ENCODE peak calls at places on chromosome 12, in six cellular contexts. T is sigmoid colon, V is epithelial cell of esophagus, M is fibroblast of lung, G is Peyer's patch, C is BJ. K is an unnamed sample.

GRCh38 chr12:111440152-111440551 is 34.4 kb downstream of the SH2B3 start:
- DNase-seq in T (peak), V (no peak), M (no peak), G (no peak), C (no peak), K (no peak)

GRCh38 chr12:131826064-131826928 is 1.9 kb upstream of the MMP17 start:
- DNase-seq in T (no peak), V (no peak), M (no peak), G (no peak), C (no peak), K (no peak)

GRCh38 chr12:94186461-94187237 is 38.3 kb downstream of the PLXNC1 start:
- DNase-seq in T (peak), V (no peak), M (peak), G (no peak), C (no peak), K (peak)

GRCh38 chr12:132185698-132186097 is 41.4 kb downstream of the NOC4L start:
- DNase-seq in T (no peak), V (no peak), M (no peak), G (no peak), C (no peak), K (no peak)

GRCh38 chr12:28248555-28249127 is 58.4 kb downstream of the CCDC91 start:
- DNase-seq in T (no peak), V (no peak), M (no peak), G (no peak), C (no peak), K (no peak)

GRCh38 chr12:68406134-68406576 is 74.0 kb upstream of the MDM1 start:
- DNase-seq in T (peak), V (peak), M (peak), G (peak), C (peak), K (no peak)

GRCh38 chr12:48197967-48198618 is 5.0 kb downstream of the OR10AD1 start:
- DNase-seq in T (peak), V (peak), M (peak), G (peak), C (peak), K (peak)

GRCh38 chr12:101773560-101774206 is 34.4 kb upstream of the SYCP3 start:
- DNase-seq in T (peak), V (peak), M (peak), G (no peak), C (peak), K (peak)

GRCh38 chr12:7143564-7143963 is 13.4 kb downstream of the CLSTN3 start:
- DNase-seq in T (no peak), V (no peak), M (no peak), G (no peak), C (no peak), K (no peak)

GRCh38 chr12:89384050-89384749 is 31.9 kb upstream of the DUSP6 start:
- DNase-seq in T (peak), V (peak), M (peak), G (no peak), C (peak), K (peak)

GRCh38 chr12:120286768-120287490 is 4.8 kb downstream of the RNU4-2 start:
- DNase-seq in T (no peak), V (peak), M (no peak), G (no peak), C (no peak), K (no peak)

GRCh38 chr12:93300611-93301021 is 77.1 kb upstream of the NUDT4 start:
- DNase-seq in T (no peak), V (no peak), M (no peak), G (no peak), C (no peak), K (no peak)

GRCh38 chr12:110514363-110514762 is 12.2 kb downstream of the RAD9B start:
- DNase-seq in T (no peak), V (no peak), M (no peak), G (no peak), C (no peak), K (no peak)

GRCh38 chr12:112167031-112167461 is 41.7 kb downstream of the TRAFD1 start:
- DNase-seq in T (peak), V (no peak), M (no peak), G (no peak), C (no peak), K (no peak)

GRCh38 chr12:53591301-53592206 is 34.6 kb downstream of the ATF7 start:
- DNase-seq in T (no peak), V (no peak), M (no peak), G (no peak), C (no peak), K (no peak)

GRCh38 chr12:100840748-100841147 is 46.2 kb downstream of the ANO4 start:
- DNase-seq in T (no peak), V (no peak), M (no peak), G (no peak), C (no peak), K (no peak)

GRCh38 chr12:92149563-92149962 is 3.9 kb upstream of the BTG1 start:
- DNase-seq in T (no peak), V (no peak), M (no peak), G (no peak), C (no peak), K (no peak)

GRCh38 chr12:90333939-90334338 is 621.0 kb downstream of the CCER1 start:
- DNase-seq in T (no peak), V (peak), M (peak), G (no peak), C (no peak), K (no peak)

GRCh38 chr12:1339608-1340319 is 254.6 kb downstream of the FBXL14 start:
- DNase-seq in T (no peak), V (no peak), M (no peak), G (no peak), C (no peak), K (no peak)

GRCh38 chr12:12922191-12922616 is 29.8 kb downstream of the GPRC5D start:
- DNase-seq in T (no peak), V (peak), M (peak), G (no peak), C (no peak), K (no peak)

GRCh38 chr12:12720637-12721250 is 3.6 kb downstream of the CDKN1B start:
- DNase-seq in T (no peak), V (no peak), M (no peak), G (no peak), C (no peak), K (no peak)

GRCh38 chr12:101485015-101485414 is 9.9 kb downstream of the SPIC start:
- DNase-seq in T (no peak), V (no peak), M (peak), G (no peak), C (no peak), K (no peak)

GRCh38 chr12:25459541-25459951 is 93.5 kb downstream of the LMNTD1 start:
- DNase-seq in T (no peak), V (no peak), M (no peak), G (no peak), C (no peak), K (no peak)

GRCh38 chr12:97568336-97569180 is 106.0 kb downstream of the RMST start:
- DNase-seq in T (no peak), V (peak), M (no peak), G (no peak), C (no peak), K (no peak)

GRCh38 chr12:76876696-76877229 is 2.1 kb downstream of the CSRP2 start:
- DNase-seq in T (no peak), V (peak), M (no peak), G (no peak), C (no peak), K (no peak)

GRCh38 chr12:3271639-3272038 is 194.5 kb downstream of the TSPAN9 start:
- DNase-seq in T (no peak), V (no peak), M (no peak), G (no peak), C (no peak), K (no peak)

GRCh38 chr12:43402431-43402830 is 149.6 kb downstream of the ADAMTS20 start:
- DNase-seq in T (no peak), V (no peak), M (no peak), G (no peak), C (no peak), K (no peak)

GRCh38 chr12:4148418-4149056 is 125.0 kb upstream of the CCND2 start:
- DNase-seq in T (peak), V (peak), M (no peak), G (peak), C (no peak), K (no peak)

GRCh38 chr12:7588703-7589329 is 76.9 kb downstream of the APOBEC1 start:
- DNase-seq in T (no peak), V (peak), M (peak), G (no peak), C (no peak), K (no peak)

GRCh38 chr12:112182499-112182898 is 57.1 kb downstream of the TRAFD1 start:
- DNase-seq in T (peak), V (no peak), M (peak), G (no peak), C (no peak), K (no peak)

GRCh38 chr12:132324173-132324572 is 5.2 kb downstream of the GALNT9 start:
- DNase-seq in T (no peak), V (no peak), M (no peak), G (no peak), C (no peak), K (no peak)

GRCh38 chr12:108657130-108657745 is 23.5 kb upstream of the SELPLG start:
- DNase-seq in T (no peak), V (no peak), M (no peak), G (no peak), C (no peak), K (no peak)

GRCh38 chr12:121804417-121805111 is 755 bp downstream of the SETD1B start:
- DNase-seq in T (peak), V (peak), M (no peak), G (peak), C (no peak), K (peak)
- TF ChIP-seq CTCF in T (no peak), V (no peak), M (no peak), G (no peak), C (no peak), K (no peak)

GRCh38 chr12:70306676-70307075 is 59.4 kb upstream of the KCNMB4 start:
- DNase-seq in T (no peak), V (no peak), M (no peak), G (no peak), C (no peak), K (no peak)
- TF ChIP-seq CTCF in T (no peak), V (no peak), M (no peak), G (no peak), C (no peak), K (no peak)

GRCh38 chr12:64696065-64696741 is 63.0 kb downstream of the GNS start:
- DNase-seq in T (no peak), V (peak), M (peak), G (no peak), C (no peak), K (no peak)
- TF ChIP-seq CTCF in T (peak), V (peak), M (peak), G (peak), C (peak), K (peak)

DNA sequence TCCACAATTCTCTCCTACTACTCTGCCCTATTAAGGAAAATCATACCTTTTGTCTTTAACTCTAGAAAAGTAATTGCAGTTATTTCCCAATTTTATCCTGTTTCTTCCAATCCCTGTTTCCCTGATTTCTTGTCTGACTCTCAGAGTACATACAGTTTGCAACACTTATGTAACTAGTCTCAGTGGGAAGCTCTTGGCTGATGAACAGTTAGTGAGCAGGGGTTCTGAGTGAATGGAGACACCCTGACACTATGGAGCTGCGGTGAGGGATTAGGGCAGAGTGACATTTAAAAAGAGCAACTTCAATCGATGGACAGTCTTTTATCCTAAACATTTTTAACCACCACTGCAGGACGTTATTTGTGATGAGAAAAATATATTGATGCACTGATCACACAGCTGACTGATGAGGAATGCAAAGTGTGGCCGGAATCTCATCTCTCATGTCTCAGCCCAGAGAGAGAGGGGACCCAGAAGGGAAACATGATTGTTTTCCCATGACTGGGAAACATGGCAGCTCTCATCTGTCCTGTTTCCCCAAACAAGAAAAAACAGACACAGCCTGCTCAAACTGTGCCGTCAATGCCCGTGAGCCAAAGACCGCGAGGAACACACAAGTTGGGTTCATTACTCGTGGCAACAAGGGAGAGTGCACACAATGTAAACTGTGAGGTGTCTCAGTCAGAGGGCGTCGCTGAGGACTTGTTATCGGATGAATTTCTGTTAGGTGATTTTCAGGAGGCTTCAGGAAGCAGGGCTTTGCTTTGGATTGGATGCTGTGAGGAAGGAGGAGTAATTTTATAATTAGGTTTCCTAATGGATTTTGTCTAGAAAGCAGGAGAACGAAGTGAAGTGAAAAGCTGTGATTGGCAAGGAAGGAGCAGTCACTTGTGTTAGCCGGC is 5.2 kb upstream of the SLC6A13 start:
- DNase-seq in T (no peak), V (peak), M (no peak), G (no peak), C (no peak), K (no peak)
- TF ChIP-seq CTCF in T (no peak), V (no peak), M (no peak), G (no peak), C (no peak), K (no peak)

GRCh38 chr12:60112063-60112462 is 516.2 kb downstream of the SLC16A7 start:
- DNase-seq in T (no peak), V (no peak), M (no peak), G (no peak), C (no peak), K (no peak)

GRCh38 chr12:60100852-60101251 is 505.0 kb downstream of the SLC16A7 start:
- DNase-seq in T (no peak), V (peak), M (no peak), G (no peak), C (no peak), K (no peak)

GRCh38 chr12:60101715-60102114 is 505.9 kb downstream of the SLC16A7 start:
- DNase-seq in T (no peak), V (peak), M (no peak), G (no peak), C (peak), K (no peak)

GRCh38 chr12:60107992-60108391 is 512.2 kb downstream of the SLC16A7 start:
- DNase-seq in T (no peak), V (no peak), M (no peak), G (no peak), C (no peak), K (no peak)

GRCh38 chr12:60106207-60106606 is 510.4 kb downstream of the SLC16A7 start:
- DNase-seq in T (no peak), V (peak), M (peak), G (no peak), C (no peak), K (no peak)
- TF ChIP-seq CTCF in T (no peak), V (peak), M (no peak), G (no peak), C (peak), K (no peak)

GRCh38 chr12:124718458-124718857 is 145.2 kb downstream of the SCARB1 start:
- DNase-seq in T (no peak), V (no peak), M (no peak), G (no peak), C (no peak), K (no peak)
- TF ChIP-seq CTCF in T (no peak), V (no peak), M (no peak), G (no peak), C (no peak), K (no peak)

GRCh38 chr12:106304797-106305196 is 2.3 kb downstream of the TCP11L2 start:
- DNase-seq in T (no peak), V (no peak), M (no peak), G (no peak), C (no peak), K (no peak)

GRCh38 chr12:106302401-106303201 is at the start of gene TCP11L2:
- DNase-seq in T (peak), V (peak), M (peak), G (peak), C (no peak), K (peak)

GRCh38 chr12:106304001-106304421 is 1.5 kb downstream of the TCP11L2 start:
- DNase-seq in T (no peak), V (no peak), M (no peak), G (no peak), C (no peak), K (peak)

GRCh38 chr12:106301611-106302321 is 767 bp upstream of the TCP11L2 start:
- DNase-seq in T (peak), V (peak), M (peak), G (peak), C (no peak), K (no peak)

DNA sequence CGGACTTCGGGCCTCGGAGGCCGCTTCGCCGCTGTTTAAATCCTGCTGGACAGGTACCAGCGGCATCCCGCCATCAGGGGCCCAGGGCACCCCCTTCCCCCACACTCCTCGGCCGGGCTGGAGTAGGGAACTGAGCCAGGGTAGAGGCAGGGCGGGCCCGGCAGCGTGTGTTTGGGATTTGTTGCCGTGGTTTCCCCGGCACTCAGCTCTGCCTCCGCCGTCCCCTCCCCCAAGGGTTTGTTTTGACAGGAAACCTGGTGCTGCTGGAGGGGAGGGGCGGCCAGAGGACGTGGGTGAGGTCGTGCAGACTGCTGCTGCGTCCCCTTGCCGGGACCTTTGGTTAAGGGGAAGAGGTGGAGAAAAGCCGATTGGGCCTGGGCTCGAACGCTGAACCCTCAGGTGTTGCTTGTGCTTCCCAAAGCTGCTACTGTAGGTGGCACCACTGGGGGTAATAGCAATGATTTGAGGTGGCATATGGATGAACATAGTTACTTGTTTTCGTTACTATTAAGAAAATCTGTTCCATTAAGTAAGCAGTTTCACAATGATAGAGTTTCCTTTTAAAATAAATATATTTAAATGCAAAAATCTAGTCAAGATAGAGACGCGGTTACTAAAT is 778 bp downstream of the TCP11L2 start:
- DNase-seq in T (peak), V (peak), M (peak), G (peak), C (no peak), K (peak)
- TF ChIP-seq CTCF in T (no peak), V (no peak), M (no peak), G (no peak), C (no peak), K (no peak)

GRCh38 chr12:31931796-31932715 is 27.2 kb upstream of the RESF1 start:
- DNase-seq in T (no peak), V (no peak), M (no peak), G (no peak), C (no peak), K (no peak)
- TF ChIP-seq CTCF in T (no peak), V (no peak), M (no peak), G (no peak), C (no peak), K (no peak)

GRCh38 chr12:46134205-46134811 is 134.5 kb downstream of the SLC38A1 start:
- DNase-seq in T (no peak), V (no peak), M (no peak), G (no peak), C (no peak), K (no peak)

GRCh38 chr12:46134852-46135251 is 134.0 kb downstream of the SLC38A1 start:
- DNase-seq in T (no peak), V (no peak), M (no peak), G (no peak), C (no peak), K (no peak)

GRCh38 chr12:46133751-46134150 is 135.1 kb downstream of the SLC38A1 start:
- DNase-seq in T (no peak), V (peak), M (no peak), G (no peak), C (no peak), K (no peak)

GRCh38 chr12:46135750-46136149 is 133.1 kb downstream of the SLC38A1 start:
- DNase-seq in T (no peak), V (no peak), M (no peak), G (no peak), C (no peak), K (no peak)

GRCh38 chr12:46131729-46132128 is 137.1 kb downstream of the SLC38A1 start:
- DNase-seq in T (no peak), V (peak), M (no peak), G (no peak), C (no peak), K (no peak)
- TF ChIP-seq CTCF in T (peak), V (peak), M (no peak), G (no peak), C (peak), K (no peak)

DNA sequence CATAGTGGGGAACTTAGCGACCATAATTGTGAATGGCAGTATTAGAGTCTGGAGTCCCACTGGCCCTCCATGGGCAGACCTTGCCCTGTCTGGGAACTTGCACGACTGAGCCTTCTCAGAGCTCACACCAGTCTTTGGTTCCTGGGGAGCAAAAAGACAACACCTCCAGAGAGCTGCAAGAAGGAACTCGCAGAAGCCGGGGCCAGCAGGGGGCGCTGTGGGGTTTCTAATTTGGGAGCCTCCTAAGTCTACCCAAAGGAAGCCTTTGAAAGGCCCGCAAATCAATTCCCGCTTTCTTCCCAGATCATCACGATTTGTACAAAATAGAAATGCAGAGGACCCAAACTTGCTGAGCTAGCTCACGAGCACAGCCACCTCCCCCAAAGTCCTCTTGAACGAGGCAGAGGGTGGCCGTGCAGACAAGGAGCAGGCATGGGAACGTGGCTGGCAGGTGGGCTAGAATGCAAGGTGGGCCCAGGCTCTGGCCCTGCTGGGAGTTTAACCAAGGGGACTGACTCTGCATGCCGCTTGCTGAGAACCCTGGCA is 46.3 kb upstream of the FBXO21 start:
- DNase-seq in T (peak), V (peak), M (peak), G (peak), C (no peak), K (peak)
- TF ChIP-seq CTCF in T (peak), V (peak), M (peak), G (peak), C (peak), K (peak)

K was measured in nephron progenitor cell.